ENCODE peak calls at places on chromosomes 12 and 14, in five cellular contexts. One of them, this sample, is unnamed. For H3K4me1, the result is how much of the 10 kb centered on the place peaks cover.

GRCh38 chr14:83425138-83425537 is 1891.5 kb upstream of the SEL1L start:
- DNase-seq in Panc1: no peak
- DNase-seq in endothelial cell of umbilical vein: no peak
- DNase-seq in CD4-positive, CD25-positive, alpha-beta regulatory T cell: no peak
- DNase-seq in endodermal cell: no peak
- DNase-seq in this sample: no peak

GRCh38 chr12:31217356-31218130 is 108.4 kb downstream of the SINHCAF start:
- DNase-seq in CD4-positive, CD25-positive, alpha-beta regulatory T cell: no peak
- DNase-seq in Panc1: no peak
- DNase-seq in endodermal cell: peak
- DNase-seq in endothelial cell of umbilical vein: no peak
- DNase-seq in this sample: no peak

GRCh38 chr12:26195250-26195640 is at the start of gene SSPN:
- DNase-seq in endothelial cell of umbilical vein: peak
- DNase-seq in endodermal cell: peak
- DNase-seq in Panc1: peak
- DNase-seq in CD4-positive, CD25-positive, alpha-beta regulatory T cell: no peak
- DNase-seq in this sample: peak

GRCh38 chr12:120121343-120121742 is 4.8 kb upstream of the RAB35 start:
- DNase-seq in endodermal cell: no peak
- DNase-seq in endothelial cell of umbilical vein: no peak
- DNase-seq in Panc1: no peak
- DNase-seq in CD4-positive, CD25-positive, alpha-beta regulatory T cell: no peak
- DNase-seq in this sample: no peak

GRCh38 chr12:85920324-85920947 is 46.3 kb downstream of the NTS start:
- DNase-seq in endodermal cell: no peak
- DNase-seq in Panc1: no peak
- DNase-seq in CD4-positive, CD25-positive, alpha-beta regulatory T cell: no peak
- DNase-seq in endothelial cell of umbilical vein: peak
- DNase-seq in this sample: no peak

GRCh38 chr14:54652188-54652889 is 85.4 kb downstream of the SAMD4A start:
- DNase-seq in Panc1: peak
- DNase-seq in endodermal cell: peak
- DNase-seq in CD4-positive, CD25-positive, alpha-beta regulatory T cell: no peak
- DNase-seq in endothelial cell of umbilical vein: peak
- DNase-seq in this sample: peak

GRCh38 chr12:12837025-12837872 is 24.1 kb downstream of the DDX47 start:
- DNase-seq in CD4-positive, CD25-positive, alpha-beta regulatory T cell: no peak
- DNase-seq in endothelial cell of umbilical vein: peak
- DNase-seq in Panc1: peak
- DNase-seq in endodermal cell: peak
- DNase-seq in this sample: peak

GRCh38 chr12:71581206-71581605 is 82.4 kb downstream of the ZFC3H1 start:
- DNase-seq in Panc1: no peak
- DNase-seq in endothelial cell of umbilical vein: no peak
- DNase-seq in endodermal cell: peak
- DNase-seq in CD4-positive, CD25-positive, alpha-beta regulatory T cell: no peak
- DNase-seq in this sample: no peak

GRCh38 chr12:94326727-94327126 is 132.9 kb downstream of the CEP83 start:
- DNase-seq in Panc1: no peak
- DNase-seq in endodermal cell: no peak
- DNase-seq in endothelial cell of umbilical vein: no peak
- DNase-seq in CD4-positive, CD25-positive, alpha-beta regulatory T cell: no peak
- DNase-seq in this sample: no peak

GRCh38 chr14:29016050-29016900 is 249.7 kb downstream of the FOXG1 start:
- DNase-seq in CD4-positive, CD25-positive, alpha-beta regulatory T cell: no peak
- DNase-seq in endodermal cell: peak
- DNase-seq in endothelial cell of umbilical vein: peak
- DNase-seq in Panc1: peak
- DNase-seq in this sample: peak

GRCh38 chr12:128798543-128799341 is 25.0 kb downstream of the SLC15A4 start:
- DNase-seq in endodermal cell: no peak
- DNase-seq in CD4-positive, CD25-positive, alpha-beta regulatory T cell: no peak
- DNase-seq in endothelial cell of umbilical vein: peak
- DNase-seq in Panc1: no peak
- DNase-seq in this sample: no peak

GRCh38 chr12:77625441-77625840 is 205.3 kb upstream of the NAV3 start:
- DNase-seq in CD4-positive, CD25-positive, alpha-beta regulatory T cell: no peak
- DNase-seq in Panc1: peak
- DNase-seq in endodermal cell: no peak
- DNase-seq in endothelial cell of umbilical vein: no peak
- DNase-seq in this sample: no peak

GRCh38 chr12:253116-253831 is 9.4 kb downstream of the SLC6A13 start:
- DNase-seq in Panc1: no peak
- DNase-seq in endothelial cell of umbilical vein: no peak
- DNase-seq in endodermal cell: peak
- DNase-seq in CD4-positive, CD25-positive, alpha-beta regulatory T cell: no peak
- DNase-seq in this sample: no peak

GRCh38 chr12:28107679-28108078 is 82.6 kb upstream of the CCDC91 start:
- DNase-seq in endodermal cell: no peak
- DNase-seq in endothelial cell of umbilical vein: no peak
- DNase-seq in Panc1: no peak
- DNase-seq in CD4-positive, CD25-positive, alpha-beta regulatory T cell: no peak
- DNase-seq in this sample: no peak

GRCh38 chr14:69268223-69268622 is 8.3 kb downstream of the GALNT16 start:
- DNase-seq in endothelial cell of umbilical vein: no peak
- DNase-seq in Panc1: no peak
- DNase-seq in endodermal cell: no peak
- DNase-seq in CD4-positive, CD25-positive, alpha-beta regulatory T cell: no peak
- DNase-seq in this sample: no peak

GRCh38 chr14:104387385-104388010 is 192.1 kb upstream of the C14orf180 start:
- DNase-seq in CD4-positive, CD25-positive, alpha-beta regulatory T cell: no peak
- DNase-seq in endothelial cell of umbilical vein: no peak
- DNase-seq in Panc1: no peak
- DNase-seq in endodermal cell: peak
- DNase-seq in this sample: no peak

GRCh38 chr12:68240975-68241374 is 12.4 kb downstream of the IL22 start:
- DNase-seq in Panc1: no peak
- DNase-seq in endothelial cell of umbilical vein: peak
- DNase-seq in CD4-positive, CD25-positive, alpha-beta regulatory T cell: no peak
- DNase-seq in endodermal cell: no peak
- DNase-seq in this sample: no peak

GRCh38 chr12:96427269-96427729 is 27.1 kb upstream of the CDK17 start:
- DNase-seq in endothelial cell of umbilical vein: peak
- DNase-seq in CD4-positive, CD25-positive, alpha-beta regulatory T cell: no peak
- DNase-seq in endodermal cell: peak
- DNase-seq in Panc1: peak
- DNase-seq in this sample: no peak

GRCh38 chr12:51823875-51824565 is 24.5 kb downstream of the FIGNL2 start:
- DNase-seq in endothelial cell of umbilical vein: peak
- DNase-seq in CD4-positive, CD25-positive, alpha-beta regulatory T cell: no peak
- DNase-seq in Panc1: no peak
- DNase-seq in endodermal cell: peak
- DNase-seq in this sample: no peak

GRCh38 chr12:93793983-93794382 is 116.8 kb downstream of the CRADD start:
- DNase-seq in CD4-positive, CD25-positive, alpha-beta regulatory T cell: no peak
- DNase-seq in endodermal cell: no peak
- DNase-seq in Panc1: no peak
- DNase-seq in endothelial cell of umbilical vein: no peak
- DNase-seq in this sample: no peak

GRCh38 chr12:42761601-42762350 is 172.2 kb upstream of the PRICKLE1 start:
- DNase-seq in endodermal cell: no peak
- DNase-seq in CD4-positive, CD25-positive, alpha-beta regulatory T cell: no peak
- DNase-seq in Panc1: no peak
- DNase-seq in endothelial cell of umbilical vein: no peak
- DNase-seq in this sample: no peak

DNA sequence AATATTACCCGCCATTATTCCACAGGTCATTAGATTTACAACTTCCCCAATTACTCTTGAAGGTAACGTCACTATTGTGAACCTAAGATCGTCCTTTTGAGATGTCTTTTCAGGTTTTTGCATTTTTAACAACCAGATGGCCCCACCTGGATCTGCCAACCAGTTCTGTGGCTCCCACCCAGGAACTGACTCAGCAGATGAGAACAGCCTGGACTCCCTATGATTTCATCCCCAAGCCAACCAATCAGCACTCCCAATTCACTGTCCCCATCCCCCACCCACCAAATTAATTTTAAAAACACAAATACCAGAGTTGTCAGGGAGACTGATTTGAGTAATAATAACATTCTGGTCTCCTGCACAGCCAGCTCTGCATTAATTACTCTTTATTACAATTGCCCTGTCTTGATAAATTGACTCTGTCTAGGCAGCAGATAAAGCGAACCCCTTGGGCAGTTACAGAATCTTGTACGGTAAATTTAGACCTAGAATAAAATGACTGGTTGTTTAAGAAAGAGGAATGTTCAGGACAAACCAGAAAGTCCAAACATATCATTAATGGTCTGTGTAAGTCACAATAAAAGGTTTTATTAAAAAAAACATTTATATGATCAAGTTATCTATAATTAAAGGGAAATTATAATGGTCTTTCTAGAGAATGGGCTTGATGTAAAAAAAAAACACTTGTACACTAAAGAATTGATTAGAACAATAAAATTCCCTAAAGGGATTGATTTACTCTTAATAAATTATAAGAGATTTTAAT is 55.8 kb downstream of the COX16 start:
- DNase-seq in endodermal cell: no peak
- DNase-seq in Panc1: no peak
- DNase-seq in CD4-positive, CD25-positive, alpha-beta regulatory T cell: no peak
- DNase-seq in endothelial cell of umbilical vein: no peak
- DNase-seq in this sample: no peak
- H3K4me3 ChIP-seq in endodermal cell: peak
- H3K4me3 ChIP-seq in Panc1: no peak
- H3K4me3 ChIP-seq in CD4-positive, CD25-positive, alpha-beta regulatory T cell: no peak
- H3K4me3 ChIP-seq in endothelial cell of umbilical vein: no peak
- H3K4me3 ChIP-seq in this sample: no peak

DNA sequence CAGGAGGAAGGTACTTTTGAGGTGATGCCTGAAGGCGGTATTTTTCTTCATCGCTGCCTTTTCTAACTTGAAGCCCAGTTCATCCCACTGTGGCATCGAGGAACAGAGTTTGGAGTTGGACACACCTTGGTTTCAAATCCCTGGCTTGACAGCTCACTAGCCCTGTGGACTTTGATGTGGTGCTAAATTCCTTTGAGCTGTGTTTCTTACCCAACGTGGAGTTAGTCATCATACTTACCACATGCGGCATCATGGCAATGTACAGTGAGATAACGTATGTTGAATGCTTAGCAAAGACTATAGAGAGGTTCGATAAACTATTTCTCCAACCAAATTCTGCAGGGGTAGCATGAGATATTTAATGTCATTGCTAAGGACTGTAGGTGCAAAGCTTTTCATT is 3.4 kb downstream of the PLEKHG3 start:
- DNase-seq in CD4-positive, CD25-positive, alpha-beta regulatory T cell: no peak
- DNase-seq in endothelial cell of umbilical vein: no peak
- DNase-seq in endodermal cell: peak
- DNase-seq in Panc1: peak
- DNase-seq in this sample: no peak
- H3K4me1 ChIP-seq in CD4-positive, CD25-positive, alpha-beta regulatory T cell: half or more
- H3K4me1 ChIP-seq in endothelial cell of umbilical vein: under half
- H3K4me1 ChIP-seq in endodermal cell: under half
- H3K4me1 ChIP-seq in Panc1: under half
- H3K4me1 ChIP-seq in this sample: under half

GRCh38 chr12:99984271-99985128 is at the start of gene ANKS1B:
- DNase-seq in Panc1: no peak
- DNase-seq in endothelial cell of umbilical vein: peak
- DNase-seq in endodermal cell: peak
- DNase-seq in CD4-positive, CD25-positive, alpha-beta regulatory T cell: no peak
- DNase-seq in this sample: peak
- H3K4me3 ChIP-seq in Panc1: peak
- H3K4me3 ChIP-seq in endothelial cell of umbilical vein: peak
- H3K4me3 ChIP-seq in endodermal cell: peak
- H3K4me3 ChIP-seq in CD4-positive, CD25-positive, alpha-beta regulatory T cell: no peak
- H3K4me3 ChIP-seq in this sample: peak

DNA sequence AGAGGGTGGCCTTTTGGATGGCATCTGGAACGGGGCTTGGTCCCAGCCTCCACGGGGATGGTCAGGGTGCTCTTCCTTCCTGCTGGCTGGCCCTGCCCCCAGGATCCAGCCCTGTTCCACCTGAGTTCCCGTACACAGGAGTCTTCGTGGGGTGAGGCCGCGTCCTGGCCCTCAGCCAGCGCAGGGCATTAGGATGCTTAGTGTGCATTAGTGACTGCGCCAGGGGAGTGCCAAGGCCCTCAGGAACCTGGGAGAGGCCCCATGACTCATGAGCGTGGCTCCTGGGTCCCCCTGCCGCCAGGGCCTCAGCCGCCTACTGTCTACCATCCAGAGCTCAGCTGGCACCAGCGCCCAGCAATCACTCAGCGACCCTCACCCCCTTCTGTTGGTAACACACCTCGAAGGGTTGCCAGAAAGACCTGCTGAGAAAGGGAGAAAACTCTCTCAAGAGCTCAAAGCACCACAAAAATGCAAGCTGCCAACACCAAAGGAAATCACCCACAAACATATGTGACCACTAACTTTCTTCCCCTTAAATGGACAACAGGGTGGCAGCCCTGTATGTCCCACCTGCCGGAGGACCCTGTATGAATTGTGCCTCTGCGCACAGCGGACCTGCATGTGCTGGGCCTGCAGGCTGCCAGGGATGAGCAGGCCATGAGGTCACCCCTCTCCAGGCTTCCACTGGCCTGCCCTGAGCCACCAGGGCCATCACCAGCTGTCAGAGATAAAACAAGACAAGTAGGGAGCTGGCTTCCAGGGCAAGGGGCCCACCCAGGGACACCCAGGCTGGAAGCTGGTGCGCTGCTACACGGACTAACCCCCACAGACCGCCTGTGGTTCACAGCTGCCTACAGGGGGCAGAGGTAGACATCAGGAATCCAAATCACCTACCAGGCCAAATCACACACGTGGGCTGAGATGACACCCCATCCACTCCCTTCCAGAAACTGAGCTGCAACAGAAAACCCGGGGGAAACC is 28.7 kb downstream of the CCDC85C start:
- DNase-seq in Panc1: no peak
- DNase-seq in endodermal cell: no peak
- DNase-seq in CD4-positive, CD25-positive, alpha-beta regulatory T cell: no peak
- DNase-seq in endothelial cell of umbilical vein: no peak
- DNase-seq in this sample: no peak
- H3K4me1 ChIP-seq in Panc1: half or more
- H3K4me1 ChIP-seq in endodermal cell: half or more
- H3K4me1 ChIP-seq in CD4-positive, CD25-positive, alpha-beta regulatory T cell: under half
- H3K4me1 ChIP-seq in endothelial cell of umbilical vein: under half
- H3K4me1 ChIP-seq in this sample: under half

GRCh38 chr12:39404000-39404399 is 38.9 kb downstream of the KIF21A start:
- DNase-seq in Panc1: no peak
- DNase-seq in endothelial cell of umbilical vein: no peak
- DNase-seq in CD4-positive, CD25-positive, alpha-beta regulatory T cell: no peak
- DNase-seq in endodermal cell: no peak
- DNase-seq in this sample: no peak
- H3K4me3 ChIP-seq in Panc1: no peak
- H3K4me3 ChIP-seq in endothelial cell of umbilical vein: no peak
- H3K4me3 ChIP-seq in CD4-positive, CD25-positive, alpha-beta regulatory T cell: no peak
- H3K4me3 ChIP-seq in endodermal cell: no peak
- H3K4me3 ChIP-seq in this sample: no peak

DNA sequence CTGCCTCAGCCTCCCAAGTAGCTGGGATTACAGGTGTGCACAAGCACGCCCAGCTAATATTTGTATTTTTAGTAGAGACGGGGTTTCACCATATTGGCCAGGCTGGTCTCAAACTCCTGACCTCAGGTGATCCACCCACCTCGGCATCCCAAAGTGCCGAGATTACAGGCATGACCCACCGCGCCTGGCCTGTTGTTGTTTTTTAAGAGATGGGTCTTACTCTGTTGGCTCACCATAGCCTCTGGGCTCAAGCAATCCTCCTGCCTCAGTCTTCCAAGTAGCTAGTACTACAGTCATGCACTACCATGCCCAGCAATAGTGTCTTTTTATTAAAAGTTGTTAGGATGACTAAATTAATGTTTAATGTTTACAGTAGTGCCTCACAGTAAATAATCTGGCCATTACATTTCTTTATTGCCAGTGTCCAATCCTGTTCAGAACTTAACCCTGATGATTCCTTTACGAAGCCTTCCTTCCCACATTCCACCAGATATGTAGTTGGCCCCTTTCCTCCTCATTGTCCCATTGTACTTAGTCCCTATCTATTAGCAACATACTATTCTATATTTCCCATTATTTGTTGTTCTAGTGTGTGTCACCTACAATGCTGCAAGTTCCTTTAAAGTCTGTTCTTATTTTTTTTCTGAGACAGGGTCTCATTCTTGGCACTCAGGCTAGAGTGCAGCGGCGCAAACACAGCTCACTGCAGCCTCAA is 8.8 kb upstream of the SMARCC2 start:
- DNase-seq in endothelial cell of umbilical vein: peak
- DNase-seq in Panc1: no peak
- DNase-seq in endodermal cell: no peak
- DNase-seq in CD4-positive, CD25-positive, alpha-beta regulatory T cell: no peak
- DNase-seq in this sample: no peak
- H3K4me1 ChIP-seq in endothelial cell of umbilical vein: under half
- H3K4me1 ChIP-seq in Panc1: under half
- H3K4me1 ChIP-seq in endodermal cell: under half
- H3K4me1 ChIP-seq in CD4-positive, CD25-positive, alpha-beta regulatory T cell: under half
- H3K4me1 ChIP-seq in this sample: under half

This sample was measured in right cardiac atrium.